ENCODE peak calls at places on chromosomes 16 and 17, in seven cellular contexts. U is fibroblast of pulmonary artery, J is WERI-Rb-1, E is lung, D is GM23338, I is testis, K is foreskin fibroblast. X is an unnamed sample.

GRCh38 chr16:81293909-81294802 is 20.6 kb upstream of the GAN start:
- DNase-seq in D (no peak), U (peak; percentile 33), I (no peak), E (no peak), J (no peak), K (no peak), X (no peak)

GRCh38 chr17:28938552-28938951 is 12.8 kb downstream of the PHF12 start:
- DNase-seq in J (no peak), K (peak; percentile 49), D (no peak), E (no peak), U (no peak), I (no peak), X (no peak)

GRCh38 chr16:73019456-73020362 is 28.2 kb downstream of the ZFHX3 start:
- DNase-seq in E (no peak), I (no peak), U (peak; percentile 88), K (peak; percentile 47), J (no peak), D (no peak), X (peak; percentile 36)

GRCh38 chr16:89691986-89692569 is 5.6 kb downstream of the CDK10 start:
- DNase-seq in I (no peak), D (no peak), E (no peak), J (no peak), K (no peak), U (no peak), X (no peak)

GRCh38 chr17:4693416-4693815 is 10.5 kb downstream of the PELP1 start:
- DNase-seq in K (no peak), U (no peak), J (no peak), I (no peak), D (no peak), E (no peak), X (no peak)

GRCh38 chr17:13024526-13025263 is 6.9 kb upstream of the ELAC2 start:
- DNase-seq in K (peak; percentile 80), J (peak; percentile 79), E (peak; percentile 64), I (peak; percentile 80), U (peak; percentile 67), D (peak; percentile 87), X (no peak)

GRCh38 chr17:41647940-41648410 is 23.6 kb upstream of the KRT17 start:
- DNase-seq in U (peak; percentile 65), E (peak; percentile 87), D (peak; percentile 95), K (peak; percentile 88), I (peak; percentile 95), J (peak; percentile 96), X (peak; percentile 27)

GRCh38 chr17:5629133-5629532 is 44.8 kb upstream of the NLRP1 start:
- DNase-seq in K (peak; percentile 73), E (no peak), I (no peak), U (no peak), J (no peak), D (no peak), X (no peak)

GRCh38 chr16:29021471-29021870 is 36.6 kb downstream of the LAT start:
- DNase-seq in E (no peak), D (no peak), U (no peak), J (no peak), K (no peak), I (no peak), X (no peak)

GRCh38 chr17:17090642-17091103 is 48.4 kb downstream of the MPRIP start:
- DNase-seq in E (peak; percentile 47), J (no peak), D (no peak), K (no peak), U (no peak), I (no peak), X (no peak)

GRCh38 chr17:36591434-36592315 is at the start of gene DHRS11:
- DNase-seq in D (peak; percentile 90), K (peak; percentile 92), I (peak; percentile 87), J (peak; percentile 87), E (peak; percentile 83), U (peak; percentile 58), X (no peak)

GRCh38 chr17:9729034-9729650 is 62.2 kb downstream of the DHRS7C start:
- DNase-seq in U (peak; percentile 60), D (peak; percentile 67), I (peak; percentile 50), E (no peak), J (no peak), K (peak; percentile 31), X (peak; percentile 49)

GRCh38 chr16:31440511-31441184 is 1.9 kb downstream of the ZNF843 start:
- DNase-seq in U (no peak), J (no peak), K (peak; percentile 27), E (no peak), I (no peak), D (no peak), X (no peak)

GRCh38 chr16:56866955-56867830 is 2.2 kb downstream of the SLC12A3 start:
- DNase-seq in J (peak; percentile 41), K (peak; percentile 80), D (peak; percentile 84), U (peak; percentile 82), I (peak; percentile 61), E (no peak), X (peak; percentile 57)

GRCh38 chr16:49631521-49632041 is 224.3 kb downstream of the ZNF423 start:
- DNase-seq in K (peak; percentile 80), U (peak; percentile 49), E (no peak), D (no peak), I (no peak), J (no peak), X (no peak)

GRCh38 chr17:13484020-13484419 is 117.7 kb downstream of the HS3ST3A1 start:
- DNase-seq in J (no peak), I (no peak), K (peak; percentile 62), U (no peak), D (no peak), E (no peak), X (no peak)

GRCh38 chr17:57541472-57542394 is 203.4 kb downstream of the CCDC182 start:
- DNase-seq in D (no peak), J (no peak), K (no peak), U (peak; percentile 91), I (no peak), E (no peak), X (peak; percentile 32)

GRCh38 chr16:54510619-54511018 is 224.0 kb upstream of the IRX3 start:
- DNase-seq in E (no peak), D (no peak), U (no peak), I (no peak), J (no peak), K (no peak), X (no peak)

GRCh38 chr17:514584-514983 is 162.0 kb upstream of the RPH3AL start:
- DNase-seq in K (no peak), J (no peak), D (no peak), U (no peak), E (no peak), I (no peak), X (no peak)

GRCh38 chr16:77558786-77559185 is 124.0 kb upstream of the ADAMTS18 start:
- DNase-seq in E (no peak), D (no peak), J (no peak), I (no peak), K (no peak), U (no peak), X (no peak)

GRCh38 chr17:59298512-59298911 is 32.9 kb upstream of the YPEL2 start:
- DNase-seq in D (no peak), E (no peak), K (no peak), I (no peak), U (peak; percentile 7), J (no peak), X (no peak)

GRCh38 chr16:10964891-10965326 is 20.5 kb downstream of the CLEC16A start:
- DNase-seq in J (no peak), I (no peak), E (no peak), U (no peak), K (no peak), D (no peak), X (no peak)

GRCh38 chr16:51149251-51149661 is 1.8 kb downstream of the SALL1 start:
- DNase-seq in K (peak; percentile 28), E (no peak), U (no peak), D (peak; percentile 36), J (no peak), I (no peak), X (no peak)

GRCh38 chr16:49855280-49855821 is 561 bp downstream of the ZNF423 start:
- DNase-seq in U (peak; percentile 82), K (peak; percentile 89), I (peak; percentile 85), J (peak; percentile 90), E (peak; percentile 78), D (peak; percentile 87), X (peak; percentile 51)

GRCh38 chr16:14600164-14600563 is 29.9 kb downstream of the PARN start:
- DNase-seq in I (no peak), D (peak; percentile 60), U (peak; percentile 61), E (no peak), K (peak; percentile 50), J (no peak), X (peak; percentile 37)
- TF ChIP-seq CTCF in I (peak; percentile 37), D (peak; percentile 29), U (peak; percentile 52), E (no peak), K (peak; percentile 44), J (no peak), X (peak; percentile 30)

DNA sequence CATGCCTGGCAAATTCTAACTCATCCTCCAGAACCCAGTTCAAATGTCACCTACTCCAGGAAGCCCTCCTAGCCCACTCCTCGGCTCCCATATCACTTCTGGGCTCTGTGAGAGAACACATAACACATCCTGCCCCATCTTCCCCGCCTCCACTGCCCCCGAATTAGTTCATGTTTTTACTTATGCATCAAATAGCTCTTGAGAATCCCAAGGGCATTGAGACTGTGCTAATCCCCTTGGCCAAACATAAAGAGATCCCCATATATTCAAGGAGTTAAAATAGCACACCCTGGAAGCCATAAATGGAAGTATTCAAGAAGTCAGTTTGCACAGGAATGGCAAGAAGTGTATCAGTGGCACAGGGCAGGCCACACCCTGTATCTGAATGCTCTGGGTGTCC is 2.0 kb upstream of the CREBBP start:
- DNase-seq in K (no peak), U (no peak), I (no peak), E (no peak), D (no peak), J (no peak), X (no peak)
- TF ChIP-seq CTCF in K (no peak), U (no peak), I (no peak), E (no peak), D (no peak), J (no peak), X (no peak)

GRCh38 chr16:66693088-66693487 is 3.5 kb downstream of the CMTM4 start:
- DNase-seq in J (no peak), K (no peak), D (no peak), U (no peak), I (no peak), E (no peak), X (no peak)
- TF ChIP-seq CTCF in J (no peak), K (no peak), D (no peak), U (no peak), I (no peak), E (no peak), X (no peak)

DNA sequence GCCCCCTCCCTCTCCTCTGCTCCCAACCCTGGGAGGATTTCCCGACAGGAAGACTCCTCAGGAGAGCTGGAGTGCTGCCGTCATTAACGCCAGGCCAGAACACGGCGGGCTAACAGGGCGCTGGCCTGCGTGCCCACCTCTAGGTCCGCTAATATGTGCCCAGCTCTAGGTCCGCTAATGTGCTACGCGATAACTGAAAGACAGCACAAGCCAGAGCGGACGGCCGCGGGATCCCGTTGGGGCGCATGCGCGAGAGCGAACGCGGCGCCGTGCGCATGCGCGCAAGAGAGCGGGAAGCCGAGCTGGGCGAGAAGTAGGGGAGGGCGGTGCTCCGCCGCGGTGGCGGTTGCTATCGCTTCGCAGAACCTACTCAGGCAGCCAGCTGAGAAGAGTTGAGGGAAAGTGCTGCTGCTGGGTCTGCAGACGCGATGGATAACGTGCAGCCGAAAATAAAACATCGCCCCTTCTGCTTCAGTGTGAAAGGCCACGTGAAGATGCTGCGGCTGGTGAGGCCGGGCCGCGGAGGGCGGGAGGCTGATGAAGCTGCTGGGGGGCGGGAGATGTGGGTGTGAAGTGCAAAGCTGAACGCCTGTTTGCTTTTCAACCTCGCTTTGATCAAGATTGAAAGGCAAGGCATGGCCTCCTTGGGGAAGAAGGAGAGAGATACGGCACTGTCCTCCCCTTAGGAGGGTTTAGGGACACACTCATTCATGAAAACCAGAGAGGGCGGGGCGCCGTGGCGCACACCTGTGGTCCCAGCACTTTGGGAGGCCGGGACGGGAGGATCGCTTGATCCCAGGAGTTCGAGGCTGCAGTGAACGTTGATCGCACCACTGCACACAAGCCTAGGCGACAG is at the start of gene CKLF:
- DNase-seq in U (peak; percentile 90), K (peak; percentile 95), D (peak; percentile 86), J (peak; percentile 86), E (peak; percentile 88), I (peak; percentile 87), X (peak; percentile 54)
- TF ChIP-seq CTCF in U (no peak), K (no peak), D (no peak), J (no peak), E (no peak), I (no peak), X (no peak)